ENCODE peak calls at places on chromosomes 7 and 10, in nine cellular contexts. P is endothelial cell of umbilical vein, R is prostate gland, X is cardiac muscle cell, M is fibroblast of lung, J is H9, T is mammary epithelial cell, Y is astrocyte, V is NT2/D1. B is an unnamed sample. For H3K4me1, the result is how much of the 10 kb centered on the place peaks cover.

GRCh38 chr7:152411389-152411788 is 24.4 kb downstream of the KMT2C start:
- DNase-seq in P (no peak), R (no peak), X (peak), M (no peak), J (peak), T (no peak), Y (no peak), V (no peak), B (peak)

GRCh38 chr7:30659312-30659711 is 22.9 kb downstream of the CRHR2 start:
- DNase-seq in P (no peak), R (no peak), X (no peak), M (peak), J (no peak), T (peak), Y (no peak), V (no peak), B (no peak)

GRCh38 chr10:48333856-48334255 is 27.4 kb downstream of the MAPK8 start:
- DNase-seq in P (no peak), R (no peak), X (no peak), M (peak), J (no peak), T (peak), Y (no peak), V (no peak), B (no peak)

GRCh38 chr10:127906548-127907377 is at the start of gene PTPRE:
- DNase-seq in P (peak), R (peak), X (peak), M (peak), J (peak), T (peak), Y (no peak), V (peak), B (peak)

GRCh38 chr7:141072548-141073172 is 1.2 kb upstream of the TMEM178B start:
- DNase-seq in P (no peak), R (peak), X (peak), M (peak), J (peak), T (peak), Y (peak), V (no peak), B (peak)

GRCh38 chr10:70381491-70382421 is 669 bp downstream of the LRRC20 start:
- DNase-seq in P (peak), R (no peak), X (peak), M (peak), J (peak), T (peak), Y (peak), V (no peak), B (peak)

GRCh38 chr7:116633131-116633988 is 38.6 kb upstream of the MET start:
- DNase-seq in P (no peak), R (no peak), X (no peak), M (peak), J (no peak), T (peak), Y (peak), V (no peak), B (no peak)

GRCh38 chr10:1408656-1409358 is 328.5 kb downstream of the ADARB2 start:
- DNase-seq in P (no peak), R (no peak), X (no peak), M (no peak), J (no peak), T (no peak), Y (no peak), V (no peak), B (no peak)

GRCh38 chr7:101941481-101942383 is 124.3 kb downstream of the CUX1 start:
- DNase-seq in P (peak), R (peak), X (no peak), M (peak), J (no peak), T (peak), Y (peak), V (no peak), B (no peak)

GRCh38 chr7:84701524-84702306 is 485.1 kb downstream of the SEMA3D start:
- DNase-seq in P (peak), R (no peak), X (no peak), M (peak), J (no peak), T (peak), Y (peak), V (no peak), B (peak)

GRCh38 chr7:96414931-96415292 is 93.0 kb upstream of the SLC25A13 start:
- DNase-seq in P (peak), R (peak), X (peak), M (no peak), J (peak), T (peak), Y (no peak), V (peak), B (peak)

GRCh38 chr7:139797607-139798006 is 19.8 kb upstream of the HIPK2 start:
- DNase-seq in P (peak), R (no peak), X (no peak), M (peak), J (no peak), T (no peak), Y (peak), V (no peak), B (no peak)

GRCh38 chr10:132605390-132605789 is 67.8 kb downstream of the INPP5A start:
- DNase-seq in P (no peak), R (no peak), X (no peak), M (no peak), J (no peak), T (no peak), Y (no peak), V (no peak), B (no peak)

GRCh38 chr7:156014201-156014600 is 201.9 kb upstream of the SHH start:
- DNase-seq in P (no peak), R (no peak), X (no peak), M (no peak), J (peak), T (no peak), Y (no peak), V (no peak), B (no peak)

GRCh38 chr7:37590824-37591223 is 92.7 kb upstream of the GPR141 start:
- DNase-seq in P (no peak), R (no peak), X (no peak), M (no peak), J (no peak), T (no peak), Y (no peak), V (no peak), B (no peak)

GRCh38 chr10:59709472-59710125 is at the start of gene SLC16A9:
- DNase-seq in P (peak), R (peak), X (peak), M (peak), J (peak), T (peak), Y (peak), V (no peak), B (peak)

GRCh38 chr7:40470111-40470736 is 335.4 kb downstream of the SUGCT start:
- DNase-seq in P (no peak), R (no peak), X (no peak), M (peak), J (no peak), T (no peak), Y (peak), V (no peak), B (no peak)

GRCh38 chr10:84548869-84549268 is 220.5 kb downstream of the CCSER2 start:
- DNase-seq in P (no peak), R (no peak), X (no peak), M (no peak), J (peak), T (no peak), Y (no peak), V (no peak), B (peak)

GRCh38 chr7:10767771-10768170 is 205.9 kb upstream of the PHF14 start:
- DNase-seq in P (no peak), R (no peak), X (no peak), M (peak), J (no peak), T (no peak), Y (peak), V (no peak), B (no peak)

DNA sequence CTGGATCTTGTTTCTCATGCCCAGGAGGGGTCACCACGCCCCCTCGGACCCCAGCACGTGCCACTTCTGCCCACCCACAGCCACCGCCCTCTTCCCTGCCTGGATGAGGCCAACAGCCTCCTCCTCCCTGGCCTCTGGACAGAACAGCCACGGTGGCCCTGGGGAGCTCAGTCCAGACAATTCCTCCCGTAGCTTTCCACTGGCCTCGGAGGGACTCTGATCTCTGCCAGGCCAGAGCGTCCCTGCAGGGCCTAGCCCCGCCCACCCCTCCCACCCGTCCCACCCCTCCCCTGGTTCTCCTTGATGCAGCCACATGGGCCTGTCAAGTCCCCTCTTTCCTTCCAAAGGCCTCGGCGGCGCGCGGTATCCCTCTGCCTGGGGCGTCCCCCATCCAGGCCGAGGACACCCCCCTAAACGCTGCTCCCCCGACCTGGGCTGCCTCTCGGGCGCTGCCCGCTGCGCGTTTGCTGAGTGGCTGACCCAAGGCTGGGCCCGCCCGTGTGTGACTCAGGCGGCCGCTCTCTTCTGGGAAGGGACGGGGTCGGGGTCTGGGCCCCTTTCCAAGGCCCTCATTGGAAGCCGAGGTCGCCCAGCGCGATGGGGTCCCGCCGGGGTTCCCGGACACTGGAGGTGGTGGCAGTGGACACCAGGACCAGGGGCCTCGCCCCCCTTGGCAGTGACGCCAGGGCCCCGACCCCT is 557 bp downstream of the TMEM120A start:
- DNase-seq in P (peak), R (no peak), X (peak), M (peak), J (peak), T (peak), Y (peak), V (no peak), B (peak)
- H3K4me1 ChIP-seq in P (under half), R (under half), X (under half), M (under half), J (under half), T (under half), Y (under half), V (under half), B (under half)

GRCh38 chr10:124688889-124689670 is 55.1 kb downstream of the FAM53B start:
- DNase-seq in P (no peak), R (no peak), X (peak), M (no peak), J (no peak), T (peak), Y (no peak), V (no peak), B (no peak)
- H3K4me1 ChIP-seq in P (under half), R (under half), X (under half), M (under half), J (under half), T (under half), Y (under half), V (under half), B (under half)

GRCh38 chr10:121501796-121502195 is 96.4 kb downstream of the FGFR2 start:
- DNase-seq in P (no peak), R (no peak), X (no peak), M (no peak), J (no peak), T (no peak), Y (no peak), V (no peak), B (no peak)
- H3K4me1 ChIP-seq in P (under half), R (under half), X (under half), M (under half), J (under half), T (under half), Y (under half), V (under half), B (under half)

GRCh38 chr10:74075906-74076305 is 74.7 kb downstream of the AP3M1 start:
- DNase-seq in P (no peak), R (no peak), X (no peak), M (no peak), J (no peak), T (no peak), Y (no peak), V (no peak), B (no peak)

GRCh38 chr10:74078037-74078436 is 72.6 kb downstream of the AP3M1 start:
- DNase-seq in P (peak), R (no peak), X (no peak), M (peak), J (no peak), T (no peak), Y (peak), V (no peak), B (no peak)

GRCh38 chr10:74079028-74079913 is 71.4 kb downstream of the AP3M1 start:
- DNase-seq in P (peak), R (no peak), X (no peak), M (peak), J (no peak), T (no peak), Y (no peak), V (no peak), B (no peak)

GRCh38 chr10:74077416-74077815 is 73.2 kb downstream of the AP3M1 start:
- DNase-seq in P (no peak), R (no peak), X (no peak), M (peak), J (no peak), T (no peak), Y (peak), V (no peak), B (no peak)

GRCh38 chr10:74076961-74077360 is 73.7 kb downstream of the AP3M1 start:
- DNase-seq in P (no peak), R (no peak), X (no peak), M (no peak), J (no peak), T (no peak), Y (no peak), V (no peak), B (no peak)
- H3K4me1 ChIP-seq in P (half or more), R (under half), X (under half), M (under half), J (under half), T (under half), Y (half or more), V (under half), B (under half)

GRCh38 chr10:79412516-79412915 is 32.9 kb downstream of the ZCCHC24 start:
- DNase-seq in P (no peak), R (no peak), X (no peak), M (no peak), J (no peak), T (no peak), Y (no peak), V (no peak), B (no peak)
- H3K4me1 ChIP-seq in P (under half), R (under half), X (under half), M (under half), J (under half), T (under half), Y (under half), V (under half), B (under half)

GRCh38 chr10:110985497-110986270 is 66.3 kb downstream of the SHOC2 start:
- DNase-seq in P (no peak), R (no peak), X (no peak), M (no peak), J (no peak), T (no peak), Y (no peak), V (no peak), B (no peak)

GRCh38 chr10:110992011-110992800 is 72.8 kb downstream of the SHOC2 start:
- DNase-seq in P (no peak), R (no peak), X (no peak), M (peak), J (no peak), T (peak), Y (peak), V (no peak), B (no peak)

GRCh38 chr10:110993024-110993693 is 73.8 kb downstream of the SHOC2 start:
- DNase-seq in P (no peak), R (no peak), X (no peak), M (peak), J (no peak), T (peak), Y (peak), V (no peak), B (no peak)

GRCh38 chr10:110994406-110994805 is 75.0 kb downstream of the SHOC2 start:
- DNase-seq in P (no peak), R (no peak), X (no peak), M (no peak), J (no peak), T (no peak), Y (no peak), V (no peak), B (no peak)

GRCh38 chr10:110989016-110989415 is 69.6 kb downstream of the SHOC2 start:
- DNase-seq in P (no peak), R (no peak), X (no peak), M (peak), J (no peak), T (peak), Y (peak), V (no peak), B (no peak)
- H3K4me1 ChIP-seq in P (under half), R (under half), X (under half), M (under half), J (under half), T (under half), Y (under half), V (under half), B (under half)

GRCh38 chr10:24153537-24153936 is 55.4 kb upstream of the KIAA1217 start:
- DNase-seq in P (no peak), R (no peak), X (no peak), M (peak), J (no peak), T (no peak), Y (peak), V (no peak), B (no peak)
- H3K4me1 ChIP-seq in P (under half), R (under half), X (under half), M (under half), J (under half), T (under half), Y (under half), V (under half), B (under half)

GRCh38 chr10:102649770-102650654 is 5.7 kb downstream of the TRIM8 start:
- DNase-seq in P (no peak), R (no peak), X (no peak), M (no peak), J (no peak), T (no peak), Y (no peak), V (no peak), B (peak)
- H3K4me1 ChIP-seq in P (under half), R (under half), X (under half), M (under half), J (under half), T (under half), Y (under half), V (under half), B (half or more)

B was measured in neural progenitor cell.